ENCODE peak calls at places on chromosomes 12 and 14, in eight cellular contexts. H, M, Q, L, R, A, J and G are unnamed samples.

GRCh38 chr12:77402726-77403125 is 337.4 kb upstream of the E2F7 start:
- DNase-seq in H (no peak), M (peak), Q (no peak), L (peak), R (no peak), A (peak), J (no peak), G (peak)

GRCh38 chr14:64767215-64767964 is 63.2 kb downstream of the PLEKHG3 start:
- DNase-seq in H (no peak), M (no peak), Q (no peak), L (no peak), R (no peak), A (no peak), J (no peak), G (no peak)

GRCh38 chr12:27319394-27319793 is 13.2 kb upstream of the BMAL2 start:
- DNase-seq in H (no peak), M (peak), Q (no peak), L (peak), R (no peak), A (peak), J (no peak), G (peak)

GRCh38 chr12:101051151-101051550 is 158.9 kb downstream of the SLC5A8 start:
- DNase-seq in H (no peak), M (peak), Q (no peak), L (no peak), R (no peak), A (peak), J (no peak), G (peak)

GRCh38 chr12:2397356-2398045 is 344.7 kb downstream of the CACNA1C start:
- DNase-seq in H (no peak), M (no peak), Q (no peak), L (no peak), R (no peak), A (no peak), J (no peak), G (no peak)

GRCh38 chr14:90777830-90778467 is 38.3 kb downstream of the TTC7B start:
- DNase-seq in H (no peak), M (no peak), Q (no peak), L (no peak), R (no peak), A (no peak), J (no peak), G (no peak)

GRCh38 chr14:91317381-91318313 is 73.1 kb upstream of the GPR68 start:
- DNase-seq in H (no peak), M (no peak), Q (no peak), L (no peak), R (peak), A (peak), J (peak), G (peak)

GRCh38 chr12:56987551-56988053 is 18.7 kb downstream of the ZBTB39 start:
- DNase-seq in H (peak), M (peak), Q (peak), L (peak), R (peak), A (peak), J (peak), G (peak)

GRCh38 chr14:75989134-75989533 is 3.6 kb downstream of the IFT43 start:
- DNase-seq in H (no peak), M (peak), Q (no peak), L (peak), R (peak), A (peak), J (no peak), G (peak)

GRCh38 chr12:55849616-55850015 is 6.9 kb upstream of the MMP19 start:
- DNase-seq in H (no peak), M (no peak), Q (no peak), L (no peak), R (no peak), A (no peak), J (no peak), G (no peak)

GRCh38 chr12:127429556-127429955 is 837.4 kb upstream of the TMEM132C start:
- DNase-seq in H (no peak), M (no peak), Q (no peak), L (no peak), R (no peak), A (no peak), J (no peak), G (no peak)

GRCh38 chr12:108782971-108783370 is 51.7 kb upstream of the CORO1C start:
- DNase-seq in H (no peak), M (no peak), Q (no peak), L (no peak), R (no peak), A (no peak), J (no peak), G (no peak)

GRCh38 chr14:51867753-51868152 is 7.3 kb downstream of the GNG2 start:
- DNase-seq in H (no peak), M (peak), Q (no peak), L (no peak), R (no peak), A (no peak), J (no peak), G (peak)

GRCh38 chr12:47408171-47408871 is 297.5 kb downstream of the RPAP3 start:
- DNase-seq in H (peak), M (no peak), Q (no peak), L (no peak), R (peak), A (no peak), J (peak), G (no peak)

DNA sequence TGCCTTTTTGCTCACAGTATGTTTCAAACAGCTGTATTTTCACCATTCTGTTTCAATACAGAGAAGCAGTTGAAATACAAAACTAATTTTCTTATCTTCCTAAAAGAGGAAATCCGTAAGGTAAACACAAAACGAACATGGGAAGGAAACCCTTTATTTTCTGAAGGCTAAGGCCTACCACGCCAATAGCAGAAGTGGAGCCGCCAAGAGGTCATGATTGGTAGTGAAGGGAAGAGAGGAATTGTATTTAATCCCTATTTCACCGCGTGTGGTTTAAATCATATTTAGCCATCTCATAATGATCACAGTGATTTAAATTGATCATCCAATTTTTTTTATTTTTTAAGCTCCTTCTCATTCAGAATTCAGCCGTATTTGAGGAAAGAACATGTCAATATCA is 398.2 kb downstream of the PRKD1 start:
- DNase-seq in H (no peak), M (no peak), Q (no peak), L (peak), R (no peak), A (peak), J (no peak), G (peak)
- TF ChIP-seq CTCF in H (no peak), M (peak), Q (peak), L (peak), R (no peak), A (peak), J (no peak), G (peak)

GRCh38 chr12:130162267-130162666 is at the start of gene FZD10:
- DNase-seq in H (no peak), M (peak), Q (no peak), L (no peak), R (peak), A (no peak), J (no peak), G (peak)
- H3K4me3 ChIP-seq in H (no peak), M (no peak), Q (no peak), L (no peak), R (peak), A (no peak), J (no peak), G (no peak)

GRCh38 chr12:102939059-102939458 is 18.4 kb upstream of the ASCL1 start:
- DNase-seq in H (no peak), M (no peak), Q (no peak), L (no peak), R (no peak), A (no peak), J (no peak), G (no peak)

GRCh38 chr12:102939670-102940222 is 17.7 kb upstream of the ASCL1 start:
- DNase-seq in H (no peak), M (no peak), Q (no peak), L (no peak), R (no peak), A (no peak), J (no peak), G (no peak)
- TF ChIP-seq CTCF in H (no peak), M (no peak), Q (no peak), L (no peak), R (no peak), A (no peak), J (no peak), G (no peak)

DNA sequence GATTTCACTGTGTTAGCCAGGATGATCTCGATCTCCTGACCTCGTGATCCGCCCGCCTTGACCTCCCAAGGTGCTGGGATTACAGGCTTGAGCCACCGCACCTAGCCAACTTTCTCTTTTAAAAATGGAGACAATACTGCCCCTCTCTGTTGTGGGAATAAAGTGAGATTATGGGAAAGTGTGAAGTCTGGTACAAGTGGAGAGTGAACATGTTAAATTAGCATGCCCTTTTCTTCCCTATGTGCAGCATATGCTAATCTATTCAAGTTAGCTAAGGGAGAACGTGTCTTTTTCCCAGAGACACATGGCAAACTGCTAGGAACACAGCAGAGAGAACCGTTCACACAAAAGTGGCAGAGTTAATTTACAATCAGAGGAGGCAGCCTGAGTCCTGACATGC is 1.5 kb downstream of the COPS7A start:
- DNase-seq in H (no peak), M (no peak), Q (no peak), L (no peak), R (no peak), A (no peak), J (no peak), G (no peak)
- H3K4me3 ChIP-seq in H (no peak), M (no peak), Q (no peak), L (no peak), R (no peak), A (no peak), J (no peak), G (no peak)

GRCh38 chr14:66493750-66494149 is 7.6 kb downstream of the CCDC196 start:
- DNase-seq in H (no peak), M (no peak), Q (no peak), L (no peak), R (no peak), A (no peak), J (no peak), G (no peak)

GRCh38 chr14:66496188-66496807 is 10.1 kb downstream of the CCDC196 start:
- DNase-seq in H (no peak), M (no peak), Q (no peak), L (peak), R (no peak), A (peak), J (no peak), G (peak)

GRCh38 chr14:66496911-66497310 is 10.7 kb downstream of the CCDC196 start:
- DNase-seq in H (no peak), M (no peak), Q (no peak), L (no peak), R (no peak), A (no peak), J (no peak), G (no peak)

GRCh38 chr14:66490143-66491111 is 4.3 kb downstream of the CCDC196 start:
- DNase-seq in H (no peak), M (no peak), Q (no peak), L (no peak), R (no peak), A (no peak), J (no peak), G (no peak)

GRCh38 chr14:66495214-66496098 is 9.3 kb downstream of the CCDC196 start:
- DNase-seq in H (peak), M (peak), Q (peak), L (peak), R (peak), A (peak), J (peak), G (peak)
- TF ChIP-seq CTCF in H (peak), M (peak), Q (peak), L (peak), R (peak), A (peak), J (peak), G (peak)

DNA sequence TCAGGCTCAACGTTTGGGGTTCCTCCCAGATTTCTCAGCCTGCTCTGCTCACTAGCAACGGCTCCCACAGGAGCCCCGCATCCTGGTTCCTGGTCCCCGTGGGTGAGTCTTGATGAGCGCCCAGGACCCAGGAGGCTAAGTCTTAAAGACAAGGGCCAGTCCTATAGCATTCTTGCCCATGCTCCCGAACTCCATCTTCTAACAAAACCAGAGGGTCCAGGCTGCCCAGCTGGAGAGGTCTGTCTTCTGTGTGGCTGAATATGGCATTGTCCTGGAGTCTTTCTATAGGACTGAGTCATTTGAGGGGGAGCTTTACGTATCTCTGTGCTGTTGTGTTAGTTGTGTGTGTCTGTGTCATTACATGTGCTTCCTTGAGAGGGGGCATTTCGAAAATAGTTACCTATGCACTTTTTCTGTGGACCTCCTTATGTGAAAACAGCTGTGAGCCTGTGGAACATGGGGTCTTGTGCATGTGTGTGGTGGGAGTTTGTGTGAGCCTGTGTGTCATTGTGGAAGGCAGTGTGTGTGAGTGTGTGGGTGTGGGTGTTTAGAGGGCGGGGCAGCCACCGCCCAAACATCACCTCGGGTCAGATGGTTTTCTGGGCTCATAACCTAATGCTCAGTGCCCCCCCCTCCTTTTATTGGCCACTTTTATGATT is 9.1 kb upstream of the TBX5 start:
- DNase-seq in H (no peak), M (no peak), Q (no peak), L (no peak), R (no peak), A (no peak), J (no peak), G (peak)
- H3K4me3 ChIP-seq in H (no peak), M (no peak), Q (no peak), L (no peak), R (no peak), A (no peak), J (no peak), G (no peak)